ENCODE peak calls at places on chromosomes 7 and 10, in six cellular contexts. P is endodermal cell, S is DND-41, K is ovary, N is tibial nerve, E is cardiac muscle cell. A is an unnamed sample.

GRCh38 chr10:17199351-17199804 is 2.1 kb downstream of the TRDMT1 start:
- DNase-seq in P (no peak), S (no peak), K (no peak), N (no peak), E (peak; percentile 21), A (no peak)

GRCh38 chr10:29063806-29064644 is 224.8 kb upstream of the LYZL1 start:
- DNase-seq in P (no peak), S (no peak), K (no peak), N (no peak), E (peak; percentile 36), A (no peak)

GRCh38 chr7:2720024-2720423 is 32.0 kb downstream of the AMZ1 start:
- DNase-seq in P (no peak), S (no peak), K (no peak), N (no peak), E (no peak), A (no peak)

GRCh38 chr10:2933924-2934323 is 133.4 kb upstream of the PFKP start:
- DNase-seq in P (peak; percentile 40), S (no peak), K (no peak), N (no peak), E (no peak), A (no peak)

GRCh38 chr7:22726345-22726848 is 603 bp upstream of the IL6 start:
- DNase-seq in P (peak; percentile 90), S (peak; percentile 54), K (peak; percentile 36), N (peak; percentile 43), E (peak; percentile 58), A (no peak)

GRCh38 chr10:121572857-121573540 is 25.2 kb downstream of the FGFR2 start:
- DNase-seq in P (no peak), S (no peak), K (no peak), N (no peak), E (no peak), A (no peak)

GRCh38 chr7:38932509-38933168 is 23.6 kb upstream of the VPS41 start:
- DNase-seq in P (peak; percentile 90), S (peak; percentile 58), K (peak; percentile 58), N (peak; percentile 73), E (peak; percentile 69), A (peak; percentile 69)

GRCh38 chr7:95996174-95996573 is 223.8 kb downstream of the DYNC1I1 start:
- DNase-seq in P (no peak), S (peak; percentile 6), K (no peak), N (no peak), E (no peak), A (no peak)

GRCh38 chr10:94125856-94126255 is 132.1 kb downstream of the PLCE1 start:
- DNase-seq in P (no peak), S (no peak), K (no peak), N (no peak), E (no peak), A (no peak)

GRCh38 chr7:40447345-40447744 is 312.5 kb downstream of the SUGCT start:
- DNase-seq in P (peak; percentile 63), S (no peak), K (no peak), N (no peak), E (peak; percentile 33), A (no peak)

GRCh38 chr10:33509231-33509871 is 174.9 kb upstream of the NRP1 start:
- DNase-seq in P (no peak), S (no peak), K (no peak), N (peak; percentile 39), E (no peak), A (peak; percentile 66)

GRCh38 chr7:45136106-45137060 is 21.2 kb upstream of the RAMP3 start:
- DNase-seq in P (peak; percentile 83), S (peak; percentile 69), K (peak; percentile 51), N (peak; percentile 20), E (peak; percentile 78), A (no peak)

GRCh38 chr10:120456626-120457430 is at the start of gene PLPP4:
- DNase-seq in P (peak; percentile 81), S (no peak), K (peak; percentile 53), N (no peak), E (peak; percentile 76), A (no peak)

GRCh38 chr7:98133181-98133580 is 26.5 kb downstream of the LMTK2 start:
- DNase-seq in P (no peak), S (peak; percentile 61), K (no peak), N (no peak), E (no peak), A (no peak)

GRCh38 chr10:72567421-72567820 is 58.5 kb downstream of the MICU1 start:
- DNase-seq in P (no peak), S (no peak), K (no peak), N (no peak), E (no peak), A (peak; percentile 22)

GRCh38 chr7:51006483-51007235 is 224.0 kb upstream of the GRB10 start:
- DNase-seq in P (no peak), S (no peak), K (no peak), N (no peak), E (no peak), A (no peak)

GRCh38 chr7:157220916-157221569 is 82.3 kb downstream of the UBE3C start:
- DNase-seq in P (no peak), S (no peak), K (no peak), N (no peak), E (no peak), A (no peak)

GRCh38 chr10:117221156-117221711 is 19.7 kb upstream of the SLC18A2 start:
- DNase-seq in P (peak; percentile 83), S (no peak), K (no peak), N (no peak), E (no peak), A (no peak)

GRCh38 chr10:43863859-43864591 is 215.3 kb upstream of the ZNF32 start:
- DNase-seq in P (no peak), S (no peak), K (no peak), N (no peak), E (no peak), A (peak; percentile 83)

GRCh38 chr7:141700848-141701371 is 1.1 kb downstream of the DENND11 start:
- DNase-seq in P (peak; percentile 77), S (no peak), K (no peak), N (no peak), E (peak; percentile 36), A (no peak)

GRCh38 chr7:131652934-131653333 is 96.5 kb upstream of the PODXL start:
- DNase-seq in P (peak; percentile 66), S (no peak), K (no peak), N (no peak), E (no peak), A (no peak)

GRCh38 chr7:378041-378420 is 88.1 kb downstream of the FOXL3 start:
- DNase-seq in P (peak; percentile 23), S (no peak), K (no peak), N (no peak), E (no peak), A (peak; percentile 12)

GRCh38 chr10:75599875-75600648 is 168.6 kb downstream of the LRMDA start:
- DNase-seq in P (peak; percentile 59), S (no peak), K (no peak), N (no peak), E (no peak), A (no peak)

GRCh38 chr10:17943033-17943745 is 8.5 kb upstream of the SLC39A12 start:
- DNase-seq in P (no peak), S (no peak), K (no peak), N (no peak), E (no peak), A (no peak)

GRCh38 chr10:12606461-12606860 is 257.1 kb downstream of the CAMK1D start:
- DNase-seq in P (no peak), S (peak; percentile 62), K (no peak), N (no peak), E (no peak), A (no peak)

GRCh38 chr7:150406565-150407421 is 27.7 kb downstream of the ZNF775 start:
- DNase-seq in P (no peak), S (peak; percentile 74), K (no peak), N (no peak), E (no peak), A (no peak)

GRCh38 chr7:68364871-68365625 is 1233.2 kb upstream of the AUTS2 start:
- DNase-seq in P (peak; percentile 52), S (no peak), K (no peak), N (no peak), E (no peak), A (no peak)

GRCh38 chr7:92645531-92646061 is 55.4 kb upstream of the FAM133B start:
- DNase-seq in P (no peak), S (peak; percentile 67), K (no peak), N (no peak), E (no peak), A (peak; percentile 21)
- H3K27ac ChIP-seq in P (no peak overlapping the region), S (peak overlapping the region; percentile 99), K (no peak overlapping the region), N (no peak overlapping the region), E (peak overlapping the region; percentile 75), A (no peak overlapping the region)

DNA sequence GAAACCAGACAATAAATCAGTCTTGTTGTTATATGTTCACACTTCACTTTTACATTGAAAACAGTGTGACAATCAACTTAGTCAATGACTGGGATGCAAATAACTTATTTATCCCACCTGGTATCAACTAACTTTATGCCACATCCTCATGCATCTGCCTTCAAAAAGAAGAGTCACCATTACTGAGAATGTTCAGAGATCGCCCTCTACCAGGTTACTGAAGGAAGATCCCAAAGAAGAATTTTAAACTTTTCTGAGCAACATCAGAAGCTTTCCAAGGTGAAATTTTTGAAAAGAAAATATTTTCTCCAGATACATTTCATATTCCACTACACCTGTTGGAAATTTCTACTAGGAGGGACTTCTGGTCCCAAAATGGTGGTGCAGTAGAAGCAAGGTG is 359.5 kb downstream of the PTPRN2 start:
- DNase-seq in P (no peak), S (no peak), K (no peak), N (no peak), E (no peak), A (no peak)
- H3K4me1 ChIP-seq in P (no peaks in the 10 kb centered on the region), S (no peaks in the 10 kb centered on the region), K (no peaks in the 10 kb centered on the region), N (no peaks in the 10 kb centered on the region), E (no peaks in the 10 kb centered on the region), A (no peaks in the 10 kb centered on the region)

DNA sequence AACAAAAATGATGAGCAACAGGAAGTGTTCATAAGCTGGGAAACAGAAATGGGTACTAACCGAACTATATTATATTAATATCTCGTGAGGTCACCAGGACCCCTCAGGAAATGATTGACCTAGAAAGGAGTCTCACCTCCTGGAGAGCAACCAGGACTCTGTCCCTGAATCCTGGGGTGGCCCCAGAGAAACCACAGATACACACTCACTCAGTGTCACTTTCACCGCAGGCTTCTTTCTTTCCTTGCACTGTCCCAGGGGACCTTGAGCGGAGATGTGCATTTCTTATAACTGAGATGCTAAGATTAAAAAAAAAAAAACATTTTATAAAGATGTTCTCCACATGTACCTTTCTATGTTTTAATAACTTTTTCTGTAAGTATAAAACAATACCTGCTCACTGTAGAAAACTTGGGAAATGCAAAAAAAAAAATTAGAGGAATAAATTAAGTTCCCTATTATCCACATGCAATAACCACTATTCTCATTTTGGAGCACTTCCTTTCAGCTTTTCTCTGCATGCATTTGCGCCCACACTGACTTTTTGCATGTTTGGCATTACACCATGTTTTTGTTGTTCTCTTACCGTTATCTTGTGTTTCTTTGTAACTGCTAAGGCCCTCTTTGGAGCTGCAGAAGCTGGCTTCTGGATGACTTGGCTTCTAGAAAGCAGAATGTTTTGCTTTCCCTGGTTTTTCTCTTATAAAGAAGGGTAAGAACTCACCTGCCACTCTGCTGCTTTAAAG is 15.0 kb downstream of the NOD1 start:
- DNase-seq in P (no peak), S (no peak), K (no peak), N (no peak), E (no peak), A (no peak)
- H3K4me3 ChIP-seq in P (no peak overlapping the region), S (no peak overlapping the region), K (no peak overlapping the region), N (no peak overlapping the region), E (no peak overlapping the region), A (no peak overlapping the region)

DNA sequence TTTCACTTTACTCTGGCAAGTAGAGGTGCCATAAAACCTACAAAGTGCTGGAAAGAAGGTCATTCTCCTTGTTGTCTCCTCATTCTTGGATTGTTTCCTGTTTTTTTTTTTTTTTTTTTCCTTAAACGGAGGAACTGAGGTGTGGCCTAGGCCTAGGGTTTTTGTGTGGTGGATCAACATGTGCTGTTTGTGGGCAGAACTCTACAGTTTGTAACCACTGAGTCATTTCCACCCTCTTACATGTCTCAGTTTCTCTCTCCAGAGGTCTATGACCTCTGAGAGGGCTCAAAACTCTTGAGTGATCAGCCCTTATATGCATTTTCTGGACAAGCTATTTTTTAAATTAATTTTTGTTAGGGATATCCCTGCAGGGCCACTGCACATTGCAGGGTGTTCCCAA is 296.0 kb downstream of the PPP1R3A start:
- DNase-seq in P (no peak), S (no peak), K (no peak), N (no peak), E (no peak), A (no peak)
- H3K27ac ChIP-seq in P (no peak overlapping the region), S (no peak overlapping the region), K (no peak overlapping the region), N (no peak overlapping the region), E (no peak overlapping the region), A (no peak overlapping the region)